ENCODE peak calls at places on chromosomes 16 and 17, in nine cellular contexts. Z is stimulated activated CD8-positive, alpha-beta memory T cell treated with anti-CD3 and anti-CD28 coated beads, Interleukin-15, amount 100 ng/mL, for 24 hours; O is cardiac septum; F is fibroblast of gingiva; N is GM23338; V is activated CD4-positive, alpha-beta memory T cell treated with anti-CD3 and anti-CD28 coated beads, Interleukin-2, amount 10 ng/mL, durations not matched to agents 7 days and 5 days; A is skeletal muscle cell; R is NAMALWA; P is hypothalamus. U is an unnamed sample.

GRCh38 chr16:31507929-31508705 is at the start of gene RUSF1:
- DNase-seq in Z (peak), O (peak), F (peak), N (peak), V (peak), A (peak), R (peak), P (peak), U (peak)

GRCh38 chr17:31415004-31415454 is 23.6 kb downstream of the RAB11FIP4 start:
- DNase-seq in Z (no peak), O (no peak), F (no peak), N (peak), V (no peak), A (no peak), R (peak), P (no peak), U (no peak)

GRCh38 chr17:51045616-51046526 is 74.8 kb downstream of the SPAG9 start:
- DNase-seq in Z (no peak), O (no peak), F (no peak), N (peak), V (no peak), A (no peak), R (no peak), P (no peak), U (no peak)

GRCh38 chr17:75555679-75556153 is 30.2 kb downstream of the LLGL2 start:
- DNase-seq in Z (no peak), O (no peak), F (no peak), N (no peak), V (no peak), A (no peak), R (no peak), P (no peak), U (no peak)

GRCh38 chr16:52976539-52977167 is 76.0 kb downstream of the CHD9NB start:
- DNase-seq in Z (no peak), O (no peak), F (no peak), N (peak), V (no peak), A (no peak), R (peak), P (no peak), U (no peak)

GRCh38 chr16:54236761-54237160 is 49.8 kb downstream of the IRX3 start:
- DNase-seq in Z (no peak), O (no peak), F (peak), N (no peak), V (no peak), A (peak), R (no peak), P (no peak), U (no peak)

GRCh38 chr17:72900542-72900941 is 191.9 kb downstream of the SLC39A11 start:
- DNase-seq in Z (no peak), O (no peak), F (no peak), N (no peak), V (no peak), A (no peak), R (no peak), P (no peak), U (no peak)

GRCh38 chr17:3683054-3683511 is 12.9 kb downstream of the P2RX5 start:
- DNase-seq in Z (no peak), O (no peak), F (no peak), N (peak), V (peak), A (no peak), R (peak), P (no peak), U (no peak)

GRCh38 chr17:63506627-63507026 is 16.5 kb upstream of the KCNH6 start:
- DNase-seq in Z (no peak), O (no peak), F (no peak), N (no peak), V (no peak), A (no peak), R (no peak), P (no peak), U (no peak)

GRCh38 chr16:3963203-3963602 is 82.7 kb upstream of the CREBBP start:
- DNase-seq in Z (no peak), O (no peak), F (peak), N (peak), V (peak), A (no peak), R (no peak), P (no peak), U (no peak)

GRCh38 chr17:61007980-61008379 is 330.3 kb downstream of the BCAS3 start:
- DNase-seq in Z (no peak), O (no peak), F (no peak), N (peak), V (no peak), A (no peak), R (no peak), P (no peak), U (no peak)

GRCh38 chr17:60077226-60077625 is 1.5 kb downstream of the HEATR6 start:
- DNase-seq in Z (no peak), O (no peak), F (no peak), N (no peak), V (no peak), A (no peak), R (no peak), P (no peak), U (no peak)

U was measured in NCI-H510A.